ENCODE peak calls at places on chromosomes 2 and 18, in nine cellular contexts. V is OCI-LY7; C is Kasumi-1; U is KG1; O is nucleus accumbens; L is naive thymus-derived CD8-positive, alpha-beta T cell; H is activated T-cell treated with anti-CD3 and anti-CD28 coated beads for 4 hours; B is activated CD4-positive, alpha-beta T cell treated with anti-CD3 and anti-CD28 coated beads, Interleukin-2, amount 50 U/mL, for 24 hours; G is kidney epithelial cell. A is an unnamed sample.

GRCh38 chr18:62126776-62127175 is 60.1 kb downstream of the PIGN start:
- DNase-seq in V (no peak), C (no peak), U (no peak), O (no peak), L (no peak), H (no peak), B (no peak), G (no peak), A (no peak)

GRCh38 chr18:40380657-40381441 is 1574.2 kb upstream of the PIK3C3 start:
- DNase-seq in V (no peak), C (no peak), U (no peak), O (no peak), L (no peak), H (no peak), B (no peak), G (peak; percentile 5), A (no peak)

GRCh38 chr2:105868060-105868459 is 123.3 kb downstream of the NCK2 start:
- DNase-seq in V (no peak), C (peak; percentile 26), U (no peak), O (no peak), L (no peak), H (no peak), B (no peak), G (peak; percentile 21), A (no peak)

GRCh38 chr2:203533696-203534471 is 1.2 kb downstream of the RAPH1 start:
- DNase-seq in V (peak; percentile 41), C (no peak), U (no peak), O (peak; percentile 5), L (peak; percentile 56), H (no peak), B (no peak), G (no peak), A (no peak)

GRCh38 chr2:232387451-232388171 is 9.1 kb downstream of the ALPP start:
- DNase-seq in V (no peak), C (no peak), U (no peak), O (no peak), L (no peak), H (no peak), B (no peak), G (no peak), A (no peak)

GRCh38 chr2:239805414-239805813 is 219.7 kb downstream of the NDUFA10 start:
- DNase-seq in V (no peak), C (no peak), U (no peak), O (no peak), L (no peak), H (no peak), B (no peak), G (no peak), A (no peak)

GRCh38 chr2:134405641-134406081 is 151.8 kb downstream of the MGAT5 start:
- DNase-seq in V (no peak), C (no peak), U (no peak), O (no peak), L (no peak), H (no peak), B (no peak), G (no peak), A (no peak)

GRCh38 chr2:16406497-16406896 is 259.1 kb downstream of the CYRIA start:
- DNase-seq in V (no peak), C (no peak), U (no peak), O (no peak), L (no peak), H (no peak), B (no peak), G (no peak), A (no peak)

GRCh38 chr2:45990131-45990530 is 307.1 kb upstream of the EPAS1 start:
- DNase-seq in V (no peak), C (no peak), U (no peak), O (no peak), L (no peak), H (no peak), B (no peak), G (no peak), A (no peak)

GRCh38 chr2:8662239-8662879 is 19.5 kb upstream of the ID2 start:
- DNase-seq in V (no peak), C (no peak), U (no peak), O (no peak), L (no peak), H (no peak), B (no peak), G (peak; percentile 67), A (no peak)

GRCh38 chr18:39841133-39842041 is 2113.6 kb upstream of the PIK3C3 start:
- DNase-seq in V (no peak), C (peak; percentile 12), U (no peak), O (peak; percentile 44), L (no peak), H (no peak), B (no peak), G (peak; percentile 38), A (peak; percentile 49)

GRCh38 chr2:205198130-205198505 is 484.2 kb upstream of the NRP2 start:
- DNase-seq in V (no peak), C (no peak), U (no peak), O (no peak), L (no peak), H (no peak), B (no peak), G (no peak), A (no peak)

GRCh38 chr2:128557841-128558241 is 239.2 kb upstream of the HS6ST1 start:
- DNase-seq in V (no peak), C (no peak), U (no peak), O (no peak), L (no peak), H (no peak), B (no peak), G (no peak), A (no peak)

GRCh38 chr2:190382851-190383250 is 25.3 kb upstream of the MFSD6 start:
- DNase-seq in V (peak; percentile 64), C (peak; percentile 52), U (peak; percentile 6), O (no peak), L (peak; percentile 70), H (no peak), B (peak; percentile 45), G (peak; percentile 42), A (no peak)

GRCh38 chr18:49725809-49726514 is 87.4 kb downstream of the ACAA2 start:
- DNase-seq in V (no peak), C (no peak), U (no peak), O (no peak), L (no peak), H (no peak), B (no peak), G (peak; percentile 89), A (no peak)

GRCh38 chr2:111072220-111072871 is 48.4 kb upstream of the BCL2L11 start:
- DNase-seq in V (no peak), C (no peak), U (no peak), O (no peak), L (no peak), H (no peak), B (no peak), G (peak; percentile 74), A (no peak)

GRCh38 chr2:98697651-98698337 is 33.1 kb downstream of the MGAT4A start:
- DNase-seq in V (no peak), C (no peak), U (no peak), O (no peak), L (no peak), H (no peak), B (no peak), G (no peak), A (no peak)

GRCh38 chr2:25228848-25229674 is 60.7 kb upstream of the POMC start:
- DNase-seq in V (peak; percentile 64), C (peak; percentile 87), U (no peak), O (peak; percentile 49), L (peak; percentile 34), H (no peak), B (no peak), G (no peak), A (peak; percentile 53)

GRCh38 chr2:101622633-101623521 is 74.6 kb upstream of the MAP4K4 start:
- DNase-seq in V (no peak), C (peak; percentile 94), U (peak; percentile 12), O (no peak), L (peak; percentile 45), H (no peak), B (no peak), G (no peak), A (no peak)

GRCh38 chr2:3575534-3576324 is 669 bp downstream of the RPS7 start:
- DNase-seq in V (peak; percentile 42), C (peak; percentile 12), U (no peak), O (no peak), L (peak; percentile 44), H (peak; percentile 17), B (no peak), G (no peak), A (no peak)

GRCh38 chr2:43531251-43531650 is 64.6 kb downstream of the THADA start:
- DNase-seq in V (no peak), C (no peak), U (no peak), O (no peak), L (no peak), H (no peak), B (no peak), G (no peak), A (no peak)

GRCh38 chr18:62999392-62999791 is 284.1 kb downstream of the PHLPP1 start:
- DNase-seq in V (no peak), C (no peak), U (no peak), O (no peak), L (no peak), H (no peak), B (no peak), G (no peak), A (no peak)

GRCh38 chr2:158232476-158232875 is 130.8 kb downstream of the UPP2 start:
- DNase-seq in V (no peak), C (no peak), U (no peak), O (no peak), L (no peak), H (no peak), B (no peak), G (peak; percentile 29), A (no peak)

GRCh38 chr2:216535454-216535995 is 36.9 kb downstream of the RPL37A start:
- DNase-seq in V (no peak), C (no peak), U (no peak), O (no peak), L (no peak), H (no peak), B (no peak), G (peak; percentile 77), A (no peak)

GRCh38 chr2:6053711-6054393 is 361.7 kb downstream of the SOX11 start:
- DNase-seq in V (no peak), C (no peak), U (no peak), O (no peak), L (no peak), H (no peak), B (no peak), G (no peak), A (no peak)

GRCh38 chr2:239574434-239575156 is 173.8 kb upstream of the HDAC4 start:
- DNase-seq in V (no peak), C (no peak), U (no peak), O (no peak), L (no peak), H (no peak), B (no peak), G (no peak), A (no peak)

GRCh38 chr2:25098056-25098455 is 56.2 kb downstream of the EFR3B start:
- DNase-seq in V (no peak), C (no peak), U (no peak), O (no peak), L (no peak), H (no peak), B (no peak), G (no peak), A (no peak)

GRCh38 chr2:232890896-232891601 is 21.0 kb downstream of the SNORC start:
- DNase-seq in V (no peak), C (no peak), U (no peak), O (no peak), L (no peak), H (no peak), B (no peak), G (peak; percentile 45), A (no peak)

GRCh38 chr18:68533641-68534040 is 181.3 kb downstream of the TMX3 start:
- DNase-seq in V (no peak), C (no peak), U (no peak), O (no peak), L (no peak), H (no peak), B (no peak), G (no peak), A (no peak)

GRCh38 chr18:58755304-58756010 is 84.2 kb downstream of the MALT1 start:
- DNase-seq in V (no peak), C (no peak), U (no peak), O (no peak), L (peak; percentile 40), H (no peak), B (no peak), G (no peak), A (no peak)

GRCh38 chr2:29123584-29124349 is 8.6 kb downstream of the CLIP4 start:
- DNase-seq in V (no peak), C (no peak), U (no peak), O (no peak), L (no peak), H (no peak), B (no peak), G (no peak), A (no peak)

A was measured in D721Med.